ENCODE peak calls at places on chromosomes 6 and 20, in eight cellular contexts. B is psoas muscle; J is brain microvascular endothelial cell; N is CD8-positive, alpha-beta T cell; P is tibial artery; D is GM23338; Q is left lung; M is CD4-positive, alpha-beta memory T cell. H is an unnamed sample.

GRCh38 chr20:57287007-57287810 is 20.8 kb upstream of the BMP7 start:
- DNase-seq in B (no peak), J (no peak), N (no peak), P (no peak), D (no peak), Q (no peak), M (no peak), H (no peak)

GRCh38 chr20:36155629-36155971 is 1.1 kb downstream of the EPB41L1 start:
- DNase-seq in B (no peak), J (no peak), N (no peak), P (no peak), D (no peak), Q (no peak), M (no peak), H (no peak)

GRCh38 chr20:62409935-62410741 is 3.1 kb upstream of the CABLES2 start:
- DNase-seq in B (peak), J (no peak), N (peak), P (no peak), D (peak), Q (no peak), M (peak), H (peak)

GRCh38 chr20:35871311-35871771 is 83.0 kb downstream of the SCAND1 start:
- DNase-seq in B (no peak), J (peak), N (no peak), P (no peak), D (no peak), Q (no peak), M (no peak), H (peak)

GRCh38 chr6:14804444-14805210 is 441.2 kb upstream of the JARID2 start:
- DNase-seq in B (peak), J (peak), N (no peak), P (peak), D (no peak), Q (peak), M (no peak), H (peak)

GRCh38 chr20:9945406-9945805 is 89.4 kb upstream of the ANKEF1 start:
- DNase-seq in B (no peak), J (peak), N (no peak), P (no peak), D (no peak), Q (no peak), M (no peak), H (no peak)

GRCh38 chr6:75907444-75907843 is 158.4 kb downstream of the MYO6 start:
- DNase-seq in B (no peak), J (no peak), N (no peak), P (no peak), D (no peak), Q (no peak), M (no peak), H (no peak)

GRCh38 chr6:41700577-41701347 is 34.6 kb downstream of the TFEB start:
- DNase-seq in B (no peak), J (no peak), N (no peak), P (no peak), D (peak), Q (peak), M (no peak), H (peak)

GRCh38 chr6:46098678-46099077 is 31.1 kb upstream of the ENPP4 start:
- DNase-seq in B (peak), J (no peak), N (no peak), P (no peak), D (no peak), Q (peak), M (no peak), H (peak)

GRCh38 chr20:8161262-8162071 is 29.4 kb downstream of the PLCB1 start:
- DNase-seq in B (no peak), J (peak), N (no peak), P (no peak), D (no peak), Q (no peak), M (no peak), H (no peak)

GRCh38 chr20:17824676-17825224 is 125.0 kb downstream of the BANF2 start:
- DNase-seq in B (no peak), J (no peak), N (no peak), P (peak), D (no peak), Q (no peak), M (no peak), H (no peak)

GRCh38 chr20:23151008-23151703 is 65.0 kb upstream of the CD93 start:
- DNase-seq in B (no peak), J (no peak), N (no peak), P (peak), D (no peak), Q (no peak), M (no peak), H (no peak)

GRCh38 chr6:157481189-157481864 is 100.3 kb downstream of the ZDHHC14 start:
- DNase-seq in B (no peak), J (no peak), N (no peak), P (no peak), D (no peak), Q (no peak), M (no peak), H (no peak)

GRCh38 chr20:3557237-3557636 is 86.4 kb downstream of the ATRN start:
- DNase-seq in B (no peak), J (no peak), N (no peak), P (no peak), D (no peak), Q (no peak), M (no peak), H (no peak)

GRCh38 chr6:140855520-140855919 is 1277.2 kb upstream of the GJE1 start:
- DNase-seq in B (no peak), J (no peak), N (no peak), P (no peak), D (no peak), Q (no peak), M (no peak), H (no peak)

GRCh38 chr6:116764961-116765841 is at the start of gene FAM162B:
- DNase-seq in B (peak), J (peak), N (no peak), P (no peak), D (peak), Q (peak), M (no peak), H (peak)

GRCh38 chr20:42082611-42083010 is 464.4 kb upstream of the CHD6 start:
- DNase-seq in B (peak), J (peak), N (no peak), P (no peak), D (no peak), Q (no peak), M (no peak), H (peak)

GRCh38 chr20:8398289-8399051 is 266.4 kb downstream of the PLCB1 start:
- DNase-seq in B (no peak), J (no peak), N (no peak), P (no peak), D (peak), Q (no peak), M (no peak), H (no peak)

GRCh38 chr6:13513606-13514502 is 26.5 kb upstream of the GFOD1 start:
- DNase-seq in B (no peak), J (no peak), N (no peak), P (no peak), D (no peak), Q (no peak), M (no peak), H (no peak)

GRCh38 chr20:42957014-42957694 is 232.6 kb downstream of the PTPRT start:
- DNase-seq in B (no peak), J (no peak), N (no peak), P (no peak), D (no peak), Q (no peak), M (no peak), H (no peak)

GRCh38 chr20:39880890-39881289 is 808.1 kb downstream of the MAFB start:
- DNase-seq in B (no peak), J (no peak), N (no peak), P (no peak), D (peak), Q (no peak), M (no peak), H (no peak)

GRCh38 chr6:7276199-7276524 is 36.8 kb downstream of the SSR1 start:
- DNase-seq in B (no peak), J (no peak), N (no peak), P (no peak), D (no peak), Q (no peak), M (no peak), H (no peak)

GRCh38 chr6:31573239-31574105 is 1.4 kb downstream of the LTA start:
- DNase-seq in B (no peak), J (no peak), N (no peak), P (no peak), D (no peak), Q (no peak), M (no peak), H (no peak)

GRCh38 chr6:31575335-31575901 is at the start of gene TNF:
- DNase-seq in B (peak), J (no peak), N (peak), P (peak), D (no peak), Q (peak), M (peak), H (peak)

GRCh38 chr6:31574106-31575061 is 981 bp upstream of the TNF start:
- DNase-seq in B (no peak), J (no peak), N (no peak), P (no peak), D (no peak), Q (no peak), M (peak), H (no peak)

GRCh38 chr6:31569861-31570536 is 2.1 kb upstream of the LTA start:
- DNase-seq in B (no peak), J (no peak), N (no peak), P (no peak), D (no peak), Q (no peak), M (peak), H (no peak)

DNA sequence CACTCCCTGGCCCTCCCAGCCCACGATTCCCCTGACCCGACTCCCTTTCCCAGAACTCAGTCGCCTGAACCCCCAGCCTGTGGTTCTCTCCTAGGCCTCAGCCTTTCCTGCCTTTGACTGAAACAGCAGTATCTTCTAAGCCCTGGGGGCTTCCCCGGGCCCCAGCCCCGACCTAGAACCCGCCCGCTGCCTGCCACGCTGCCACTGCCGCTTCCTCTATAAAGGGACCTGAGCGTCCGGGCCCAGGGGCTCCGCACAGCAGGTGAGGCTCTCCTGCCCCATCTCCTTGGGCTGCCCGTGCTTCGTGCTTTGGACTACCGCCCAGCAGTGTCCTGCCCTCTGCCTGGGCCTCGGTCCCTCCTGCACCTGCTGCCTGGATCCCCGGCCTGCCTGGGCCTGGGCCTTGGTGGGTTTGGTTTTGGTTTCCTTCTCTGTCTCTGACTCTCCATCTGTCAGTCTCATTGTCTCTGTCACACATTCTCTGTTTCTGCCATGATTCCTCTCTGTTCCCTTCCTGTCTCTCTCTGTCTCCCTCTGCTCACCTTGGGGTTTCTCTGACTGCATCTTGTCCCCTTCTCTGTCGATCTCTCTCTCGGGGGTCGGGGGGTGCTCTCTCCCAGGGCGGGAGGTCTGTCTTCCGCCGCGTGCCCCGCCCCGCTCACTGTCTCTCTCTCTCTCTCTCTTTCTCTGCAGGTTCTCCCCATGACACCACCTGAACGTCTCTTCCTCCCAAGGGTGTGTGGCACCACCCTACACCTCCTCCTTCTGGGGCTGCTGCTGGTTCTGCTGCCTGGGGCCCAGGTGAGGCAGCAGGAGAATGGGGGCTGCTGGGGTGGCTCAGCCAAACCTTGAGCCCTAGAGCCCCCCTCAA is at the start of gene LTA:
- DNase-seq in B (no peak), J (no peak), N (peak), P (no peak), D (no peak), Q (peak), M (peak), H (no peak)
- H3K27ac ChIP-seq in B (no peak), J (no peak), N (peak), P (no peak), D (no peak), Q (no peak), M (peak), H (no peak)

DNA sequence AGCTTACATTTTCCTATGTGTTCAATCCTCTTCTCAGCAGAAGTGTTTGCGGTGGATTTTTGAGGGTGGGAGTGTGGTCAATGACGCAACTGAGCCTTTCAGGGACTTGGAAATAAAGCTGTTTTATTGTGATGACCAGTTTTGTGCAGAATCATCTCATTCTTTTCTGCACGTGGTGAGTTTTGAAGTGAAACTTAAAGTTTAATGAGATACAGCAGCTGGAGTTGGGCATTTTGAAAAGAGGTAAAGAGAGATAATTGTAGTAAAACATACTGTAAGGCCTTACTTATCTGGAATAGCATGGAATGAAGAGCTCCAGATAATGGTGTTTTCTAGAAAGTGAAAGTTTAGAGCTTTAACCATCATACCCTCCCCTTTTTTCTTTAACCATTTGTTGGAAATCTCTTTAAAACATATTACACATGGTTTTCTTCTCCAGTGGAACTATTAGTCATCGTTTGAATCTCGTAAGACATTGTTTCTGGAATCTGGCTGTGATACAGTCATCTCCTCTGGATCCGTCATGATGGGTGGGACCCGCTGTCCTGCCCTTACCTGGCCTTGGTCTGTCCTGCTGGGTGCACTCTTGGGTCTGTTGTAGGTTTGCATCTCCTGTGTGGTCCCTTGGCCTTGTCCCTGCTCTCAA is 29.6 kb downstream of the UST start:
- DNase-seq in B (no peak), J (peak), N (no peak), P (no peak), D (no peak), Q (no peak), M (no peak), H (no peak)
- H3K27ac ChIP-seq in B (no peak), J (peak), N (no peak), P (no peak), D (no peak), Q (peak), M (no peak), H (no peak)

DNA sequence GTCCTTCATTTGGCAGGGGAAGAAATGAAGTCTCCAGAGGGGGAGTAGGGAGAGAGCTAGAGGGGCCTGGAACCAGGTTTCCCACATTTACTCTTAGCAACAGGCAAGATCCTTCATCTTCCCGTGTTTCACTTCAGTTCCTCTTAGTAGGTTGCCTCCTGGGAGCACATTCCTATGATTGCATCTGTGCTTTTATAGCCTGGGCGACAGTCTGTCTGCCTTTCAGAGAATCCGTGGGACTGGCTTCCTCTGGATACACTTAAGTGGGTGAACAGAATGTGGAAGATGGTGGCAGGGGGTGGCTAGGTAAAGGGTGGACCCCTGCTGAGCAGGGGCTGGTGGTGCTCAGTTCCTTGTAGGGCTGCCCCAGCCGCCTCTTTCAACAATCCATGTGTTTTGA is 33.4 kb downstream of the STK35 start:
- DNase-seq in B (no peak), J (no peak), N (no peak), P (no peak), D (no peak), Q (no peak), M (no peak), H (no peak)
- H3K27ac ChIP-seq in B (no peak), J (no peak), N (no peak), P (no peak), D (no peak), Q (no peak), M (no peak), H (peak)

DNA sequence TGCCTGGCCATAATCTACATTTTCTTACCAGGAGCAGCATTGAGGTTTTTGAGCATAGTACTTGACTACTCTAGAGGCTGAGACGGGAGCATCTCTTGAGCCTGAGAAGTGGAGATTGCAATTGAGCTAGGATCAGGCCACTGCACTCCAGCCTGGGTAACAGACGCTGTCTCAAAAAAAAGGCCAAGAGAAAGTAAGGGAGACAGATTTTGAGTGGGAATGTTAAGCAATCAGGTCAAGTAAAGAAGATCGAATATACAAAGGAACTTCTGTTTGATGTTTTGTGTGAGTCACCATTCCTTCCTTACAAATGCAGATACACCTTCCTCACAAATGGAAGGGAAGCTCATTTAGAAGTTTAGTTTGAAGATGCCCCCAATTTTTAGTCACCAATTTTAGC is 4.4 kb downstream of the PNRC1 start:
- DNase-seq in B (no peak), J (no peak), N (no peak), P (no peak), D (peak), Q (no peak), M (no peak), H (no peak)
- H3K27ac ChIP-seq in B (peak), J (no peak), N (no peak), P (no peak), D (no peak), Q (no peak), M (no peak), H (no peak)

GRCh38 chr20:33203444-33203843 is 13.7 kb upstream of the BPIFA3 start:
- DNase-seq in B (no peak), J (no peak), N (no peak), P (no peak), D (no peak), Q (no peak), M (no peak), H (no peak)
- H3K27ac ChIP-seq in B (no peak), J (no peak), N (no peak), P (no peak), D (no peak), Q (no peak), M (no peak), H (no peak)

GRCh38 chr6:43848992-43849391 is 79.0 kb downstream of the VEGFA start:
- DNase-seq in B (no peak), J (no peak), N (no peak), P (no peak), D (no peak), Q (no peak), M (no peak), H (no peak)
- H3K27ac ChIP-seq in B (no peak), J (no peak), N (no peak), P (no peak), D (no peak), Q (no peak), M (no peak), H (no peak)

DNA sequence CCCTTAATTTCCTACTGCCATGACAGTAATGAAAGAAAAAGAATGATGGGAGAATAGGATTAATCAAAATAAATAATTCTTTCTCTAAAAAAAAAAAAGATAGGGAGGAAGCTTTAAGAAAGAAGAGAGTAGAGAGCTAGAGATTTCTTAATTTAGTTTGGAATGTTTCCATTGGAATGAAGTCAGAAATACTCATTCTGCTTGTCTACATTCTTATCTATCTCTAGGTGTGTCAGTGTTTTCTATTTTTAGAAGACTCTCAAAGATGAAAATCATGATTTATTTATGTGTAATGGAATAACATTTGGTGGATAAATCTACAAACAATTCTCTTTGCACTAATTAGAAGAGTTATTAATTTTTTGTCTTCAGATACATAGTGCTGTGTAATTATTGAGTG is 38.0 kb upstream of the HIVEP1 start:
- DNase-seq in B (no peak), J (no peak), N (no peak), P (no peak), D (no peak), Q (no peak), M (no peak), H (no peak)
- H3K27ac ChIP-seq in B (no peak), J (no peak), N (no peak), P (no peak), D (no peak), Q (no peak), M (no peak), H (no peak)

GRCh38 chr6:99547526-99547925 is 20.9 kb downstream of the CCNC start:
- DNase-seq in B (no peak), J (no peak), N (no peak), P (no peak), D (no peak), Q (no peak), M (no peak), H (no peak)
- H3K27ac ChIP-seq in B (no peak), J (no peak), N (no peak), P (no peak), D (no peak), Q (no peak), M (no peak), H (no peak)

GRCh38 chr6:16286151-16286522 is 47.8 kb downstream of the GMPR start:
- DNase-seq in B (no peak), J (peak), N (no peak), P (peak), D (peak), Q (no peak), M (no peak), H (no peak)
- H3K27ac ChIP-seq in B (peak), J (no peak), N (no peak), P (no peak), D (no peak), Q (no peak), M (no peak), H (no peak)

GRCh38 chr20:16576219-16576618 is 3.0 kb upstream of the KIF16B start:
- DNase-seq in B (no peak), J (no peak), N (no peak), P (no peak), D (peak), Q (no peak), M (no peak), H (no peak)

GRCh38 chr20:16574656-16575355 is 1.6 kb upstream of the KIF16B start:
- DNase-seq in B (peak), J (peak), N (peak), P (peak), D (peak), Q (peak), M (peak), H (peak)

GRCh38 chr20:16575390-16576140 is 2.3 kb upstream of the KIF16B start:
- DNase-seq in B (no peak), J (no peak), N (no peak), P (no peak), D (peak), Q (no peak), M (no peak), H (no peak)

GRCh38 chr20:16571333-16571732 is 1.9 kb downstream of the KIF16B start:
- DNase-seq in B (no peak), J (no peak), N (no peak), P (no peak), D (no peak), Q (no peak), M (no peak), H (no peak)

GRCh38 chr20:16573011-16573965 is at the start of gene KIF16B:
- DNase-seq in B (peak), J (peak), N (peak), P (peak), D (peak), Q (peak), M (peak), H (peak)
- H3K27ac ChIP-seq in B (peak), J (no peak), N (peak), P (peak), D (peak), Q (peak), M (peak), H (peak)

H was measured in left ventricle myocardium inferior.